ENCODE peak calls at places on chromosome 15, in four cellular contexts. K is anterior cingulate cortex; E is GM23338; R is stimulated activated CD8-positive, alpha-beta memory T cell treated with anti-CD3 and anti-CD28 coated beads, Interleukin-15, amount 100 ng/mL, for 1 hour. T is an unnamed sample.

GRCh38 chr15:72397780-72398179 is 325 bp upstream of the TMEM202 start:
- DNase-seq in K (no peak), E (no peak), R (no peak), T (no peak)

GRCh38 chr15:53978248-53978906 is at the start of gene UNC13C:
- DNase-seq in K (peak), E (peak), R (no peak), T (no peak)

GRCh38 chr15:51623386-51623938 is 891 bp upstream of the DMXL2 start:
- DNase-seq in K (no peak), E (no peak), R (no peak), T (no peak)

GRCh38 chr15:80561500-80561899 is 133.6 kb upstream of the ABHD17C start:
- DNase-seq in K (no peak), E (no peak), R (no peak), T (no peak)

GRCh38 chr15:39770748-39771689 is 11.6 kb downstream of the FSIP1 start:
- DNase-seq in K (no peak), E (no peak), R (no peak), T (no peak)

GRCh38 chr15:62498711-62499110 is 333.6 kb upstream of the C2CD4B start:
- DNase-seq in K (no peak), E (no peak), R (no peak), T (no peak)

GRCh38 chr15:70597056-70597603 is 166.2 kb downstream of the UACA start:
- DNase-seq in K (no peak), E (no peak), R (no peak), T (no peak)

GRCh38 chr15:96323250-96324162 is 7.0 kb upstream of the NR2F2 start:
- DNase-seq in K (no peak), E (peak), R (no peak), T (no peak)

T was measured in NCI-H1048.